ENCODE peak calls at places on chromosomes 13 and 19, in eight cellular contexts. One of them, this sample, is unnamed.
A peak's percentile ranks its signal among the peaks of the same experiment; 100 is the strongest.

GRCh38 chr13:43822969-43823368 is 36.2 kb upstream of the ENOX1 start:
- DNase-seq in body of pancreas: no peak
- DNase-seq in WTC11: no peak
- DNase-seq in RWPE1: no peak
- DNase-seq in heart right ventricle: no peak
- DNase-seq in Calu3: no peak
- DNase-seq in colonic mucosa: no peak
- DNase-seq in cardiac muscle cell: no peak
- DNase-seq in this sample: no peak

GRCh38 chr13:66328486-66328885 is 901.6 kb downstream of the PCDH9 start:
- DNase-seq in colonic mucosa: no peak
- DNase-seq in Calu3: no peak
- DNase-seq in heart right ventricle: no peak
- DNase-seq in WTC11: no peak
- DNase-seq in body of pancreas: no peak
- DNase-seq in cardiac muscle cell: no peak
- DNase-seq in RWPE1: no peak
- DNase-seq in this sample: no peak

GRCh38 chr19:15905026-15905425 is 7.2 kb upstream of the CYP4F2 start:
- DNase-seq in heart right ventricle: no peak
- DNase-seq in RWPE1: no peak
- DNase-seq in body of pancreas: no peak
- DNase-seq in cardiac muscle cell: no peak
- DNase-seq in colonic mucosa: no peak
- DNase-seq in Calu3: no peak
- DNase-seq in WTC11: no peak
- DNase-seq in this sample: no peak

GRCh38 chr19:39729594-39729993 is 8.2 kb downstream of the CLC start:
- DNase-seq in heart right ventricle: no peak
- DNase-seq in cardiac muscle cell: no peak
- DNase-seq in Calu3: no peak
- DNase-seq in WTC11: no peak
- DNase-seq in colonic mucosa: no peak
- DNase-seq in RWPE1: no peak
- DNase-seq in body of pancreas: no peak
- DNase-seq in this sample: no peak

GRCh38 chr19:1672038-1672768 is 19.8 kb upstream of the TCF3 start:
- DNase-seq in colonic mucosa: peak; percentile 41
- DNase-seq in heart right ventricle: no peak
- DNase-seq in Calu3: peak; percentile 56
- DNase-seq in WTC11: peak; percentile 62
- DNase-seq in body of pancreas: peak; percentile 43
- DNase-seq in RWPE1: peak; percentile 54
- DNase-seq in cardiac muscle cell: peak; percentile 59
- DNase-seq in this sample: peak; percentile 41

GRCh38 chr19:40467007-40467565 is 285 bp downstream of the SPTBN4 start:
- DNase-seq in heart right ventricle: no peak
- DNase-seq in WTC11: peak; percentile 33
- DNase-seq in RWPE1: no peak
- DNase-seq in cardiac muscle cell: no peak
- DNase-seq in colonic mucosa: no peak
- DNase-seq in body of pancreas: peak; percentile 20
- DNase-seq in Calu3: no peak
- DNase-seq in this sample: no peak

GRCh38 chr19:1918975-1919374 is 13.8 kb downstream of the ADAT3 start:
- DNase-seq in colonic mucosa: no peak
- DNase-seq in WTC11: no peak
- DNase-seq in RWPE1: no peak
- DNase-seq in cardiac muscle cell: no peak
- DNase-seq in body of pancreas: no peak
- DNase-seq in Calu3: no peak
- DNase-seq in heart right ventricle: no peak
- DNase-seq in this sample: no peak

GRCh38 chr19:50482271-50482855 is 5.7 kb upstream of the GARIN5A start:
- DNase-seq in cardiac muscle cell: no peak
- DNase-seq in Calu3: no peak
- DNase-seq in WTC11: no peak
- DNase-seq in heart right ventricle: no peak
- DNase-seq in colonic mucosa: no peak
- DNase-seq in RWPE1: no peak
- DNase-seq in body of pancreas: no peak
- DNase-seq in this sample: no peak

GRCh38 chr13:65600702-65601101 is 1629.4 kb downstream of the PCDH9 start:
- DNase-seq in RWPE1: no peak
- DNase-seq in Calu3: no peak
- DNase-seq in WTC11: no peak
- DNase-seq in cardiac muscle cell: peak; percentile 41
- DNase-seq in body of pancreas: no peak
- DNase-seq in colonic mucosa: no peak
- DNase-seq in heart right ventricle: no peak
- DNase-seq in this sample: no peak

GRCh38 chr13:71603255-71603654 is 263.7 kb downstream of the DACH1 start:
- DNase-seq in heart right ventricle: no peak
- DNase-seq in body of pancreas: no peak
- DNase-seq in RWPE1: no peak
- DNase-seq in Calu3: no peak
- DNase-seq in WTC11: no peak
- DNase-seq in cardiac muscle cell: no peak
- DNase-seq in colonic mucosa: no peak
- DNase-seq in this sample: no peak

GRCh38 chr19:48965806-48966540 is 864 bp downstream of the FTL start:
- DNase-seq in colonic mucosa: peak; percentile 91
- DNase-seq in heart right ventricle: peak; percentile 90
- DNase-seq in Calu3: peak; percentile 87
- DNase-seq in cardiac muscle cell: peak; percentile 78
- DNase-seq in body of pancreas: peak; percentile 87
- DNase-seq in RWPE1: peak; percentile 76
- DNase-seq in WTC11: peak; percentile 91
- DNase-seq in this sample: peak; percentile 80

GRCh38 chr13:26485786-26486185 is 71.7 kb upstream of the WASF3 start:
- DNase-seq in heart right ventricle: no peak
- DNase-seq in WTC11: no peak
- DNase-seq in body of pancreas: no peak
- DNase-seq in RWPE1: no peak
- DNase-seq in cardiac muscle cell: no peak
- DNase-seq in Calu3: no peak
- DNase-seq in colonic mucosa: no peak
- DNase-seq in this sample: no peak

GRCh38 chr13:94249512-94249911 is 230.0 kb downstream of the DCT start:
- DNase-seq in cardiac muscle cell: peak; percentile 82
- DNase-seq in body of pancreas: no peak
- DNase-seq in RWPE1: no peak
- DNase-seq in heart right ventricle: no peak
- DNase-seq in WTC11: no peak
- DNase-seq in Calu3: no peak
- DNase-seq in colonic mucosa: no peak
- DNase-seq in this sample: no peak

GRCh38 chr19:50978772-50979390 is 4.8 kb downstream of the KLK7 start:
- DNase-seq in cardiac muscle cell: no peak
- DNase-seq in heart right ventricle: no peak
- DNase-seq in WTC11: no peak
- DNase-seq in RWPE1: peak; percentile 54
- DNase-seq in colonic mucosa: no peak
- DNase-seq in Calu3: peak; percentile 56
- DNase-seq in body of pancreas: no peak
- DNase-seq in this sample: no peak

GRCh38 chr19:1171755-1172352 is 2.2 kb downstream of the SBNO2 start:
- DNase-seq in Calu3: no peak
- DNase-seq in cardiac muscle cell: no peak
- DNase-seq in colonic mucosa: no peak
- DNase-seq in WTC11: peak; percentile 12
- DNase-seq in heart right ventricle: no peak
- DNase-seq in RWPE1: no peak
- DNase-seq in body of pancreas: no peak
- DNase-seq in this sample: no peak

GRCh38 chr13:83780201-83780600 is 102.1 kb downstream of the SLITRK1 start:
- DNase-seq in RWPE1: no peak
- DNase-seq in Calu3: no peak
- DNase-seq in body of pancreas: peak; percentile 18
- DNase-seq in WTC11: peak; percentile 22
- DNase-seq in colonic mucosa: no peak
- DNase-seq in cardiac muscle cell: peak; percentile 63
- DNase-seq in heart right ventricle: no peak
- DNase-seq in this sample: peak; percentile 36
- TF ChIP-seq CTCF in RWPE1: no peak
- TF ChIP-seq CTCF in Calu3: no peak
- TF ChIP-seq CTCF in body of pancreas: peak; percentile 32
- TF ChIP-seq CTCF in WTC11: peak; percentile 74
- TF ChIP-seq CTCF in colonic mucosa: no peak
- TF ChIP-seq CTCF in cardiac muscle cell: peak; percentile 62
- TF ChIP-seq CTCF in heart right ventricle: peak; percentile 12
- TF ChIP-seq CTCF in this sample: peak; percentile 72

GRCh38 chr19:30439271-30439750 is 67.1 kb downstream of the ZNF536 start:
- DNase-seq in WTC11: no peak
- DNase-seq in RWPE1: no peak
- DNase-seq in Calu3: no peak
- DNase-seq in body of pancreas: no peak
- DNase-seq in cardiac muscle cell: no peak
- DNase-seq in heart right ventricle: no peak
- DNase-seq in colonic mucosa: no peak
- DNase-seq in this sample: no peak

GRCh38 chr19:30434797-30435594 is 62.8 kb downstream of the ZNF536 start:
- DNase-seq in colonic mucosa: no peak
- DNase-seq in RWPE1: no peak
- DNase-seq in body of pancreas: no peak
- DNase-seq in heart right ventricle: no peak
- DNase-seq in Calu3: no peak
- DNase-seq in WTC11: no peak
- DNase-seq in cardiac muscle cell: no peak
- DNase-seq in this sample: no peak

GRCh38 chr19:30441011-30441410 is 68.8 kb downstream of the ZNF536 start:
- DNase-seq in body of pancreas: no peak
- DNase-seq in cardiac muscle cell: no peak
- DNase-seq in RWPE1: no peak
- DNase-seq in heart right ventricle: no peak
- DNase-seq in Calu3: no peak
- DNase-seq in WTC11: no peak
- DNase-seq in colonic mucosa: no peak
- DNase-seq in this sample: no peak

GRCh38 chr19:30442715-30443114 is 70.5 kb downstream of the ZNF536 start:
- DNase-seq in RWPE1: no peak
- DNase-seq in colonic mucosa: no peak
- DNase-seq in heart right ventricle: no peak
- DNase-seq in body of pancreas: no peak
- DNase-seq in cardiac muscle cell: no peak
- DNase-seq in WTC11: no peak
- DNase-seq in Calu3: no peak
- DNase-seq in this sample: no peak

DNA sequence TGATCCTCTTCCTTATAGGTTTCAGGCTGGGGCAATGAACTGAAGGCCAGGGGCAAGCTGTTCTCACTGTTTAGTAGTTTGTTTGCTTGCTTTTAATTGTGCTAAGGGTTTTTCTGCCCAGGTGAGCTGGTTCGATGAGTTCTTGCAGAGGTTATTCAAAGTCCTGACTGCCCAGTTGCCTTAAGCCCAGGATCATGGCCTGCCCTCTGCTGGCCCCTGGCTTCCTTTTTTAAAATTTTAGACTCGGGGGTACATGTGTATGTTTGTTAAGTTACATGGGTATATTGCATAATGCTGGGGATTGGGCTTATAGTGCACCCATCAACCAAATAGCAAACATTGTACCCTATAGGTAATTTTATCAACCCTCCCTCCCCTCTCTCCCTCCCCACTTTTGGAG is 65.7 kb downstream of the ZNF536 start:
- DNase-seq in RWPE1: no peak
- DNase-seq in cardiac muscle cell: no peak
- DNase-seq in colonic mucosa: no peak
- DNase-seq in body of pancreas: no peak
- DNase-seq in heart right ventricle: no peak
- DNase-seq in WTC11: no peak
- DNase-seq in Calu3: no peak
- DNase-seq in this sample: no peak
- TF ChIP-seq CTCF in RWPE1: no peak
- TF ChIP-seq CTCF in cardiac muscle cell: no peak
- TF ChIP-seq CTCF in colonic mucosa: no peak
- TF ChIP-seq CTCF in body of pancreas: no peak
- TF ChIP-seq CTCF in heart right ventricle: no peak
- TF ChIP-seq CTCF in WTC11: no peak
- TF ChIP-seq CTCF in Calu3: no peak
- TF ChIP-seq CTCF in this sample: no peak

DNA sequence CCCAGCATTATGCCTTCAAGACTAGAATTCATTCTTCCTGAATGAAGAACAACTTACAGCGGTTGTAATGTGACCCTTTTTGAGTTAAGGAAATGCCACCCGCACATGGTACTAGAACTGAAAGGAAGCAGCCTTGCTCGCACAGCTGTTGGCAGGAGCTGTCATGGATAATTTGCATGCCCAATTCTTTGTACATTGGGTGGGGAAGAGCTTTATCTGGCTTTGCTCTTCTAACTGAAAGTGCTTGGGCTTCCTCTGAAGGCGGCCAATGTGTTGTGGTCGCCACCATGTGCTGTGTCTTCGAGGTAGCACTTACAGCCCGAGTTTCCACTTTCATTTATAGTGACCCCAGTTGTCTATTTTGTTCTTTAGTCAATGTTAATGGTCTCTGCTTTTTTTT is 3.4 kb downstream of the CCNE1 start:
- DNase-seq in body of pancreas: no peak
- DNase-seq in Calu3: no peak
- DNase-seq in colonic mucosa: no peak
- DNase-seq in cardiac muscle cell: no peak
- DNase-seq in WTC11: no peak
- DNase-seq in RWPE1: no peak
- DNase-seq in heart right ventricle: no peak
- DNase-seq in this sample: no peak
- TF ChIP-seq CTCF in body of pancreas: no peak
- TF ChIP-seq CTCF in Calu3: no peak
- TF ChIP-seq CTCF in colonic mucosa: no peak
- TF ChIP-seq CTCF in cardiac muscle cell: no peak
- TF ChIP-seq CTCF in WTC11: no peak
- TF ChIP-seq CTCF in RWPE1: no peak
- TF ChIP-seq CTCF in heart right ventricle: no peak
- TF ChIP-seq CTCF in this sample: no peak

DNA sequence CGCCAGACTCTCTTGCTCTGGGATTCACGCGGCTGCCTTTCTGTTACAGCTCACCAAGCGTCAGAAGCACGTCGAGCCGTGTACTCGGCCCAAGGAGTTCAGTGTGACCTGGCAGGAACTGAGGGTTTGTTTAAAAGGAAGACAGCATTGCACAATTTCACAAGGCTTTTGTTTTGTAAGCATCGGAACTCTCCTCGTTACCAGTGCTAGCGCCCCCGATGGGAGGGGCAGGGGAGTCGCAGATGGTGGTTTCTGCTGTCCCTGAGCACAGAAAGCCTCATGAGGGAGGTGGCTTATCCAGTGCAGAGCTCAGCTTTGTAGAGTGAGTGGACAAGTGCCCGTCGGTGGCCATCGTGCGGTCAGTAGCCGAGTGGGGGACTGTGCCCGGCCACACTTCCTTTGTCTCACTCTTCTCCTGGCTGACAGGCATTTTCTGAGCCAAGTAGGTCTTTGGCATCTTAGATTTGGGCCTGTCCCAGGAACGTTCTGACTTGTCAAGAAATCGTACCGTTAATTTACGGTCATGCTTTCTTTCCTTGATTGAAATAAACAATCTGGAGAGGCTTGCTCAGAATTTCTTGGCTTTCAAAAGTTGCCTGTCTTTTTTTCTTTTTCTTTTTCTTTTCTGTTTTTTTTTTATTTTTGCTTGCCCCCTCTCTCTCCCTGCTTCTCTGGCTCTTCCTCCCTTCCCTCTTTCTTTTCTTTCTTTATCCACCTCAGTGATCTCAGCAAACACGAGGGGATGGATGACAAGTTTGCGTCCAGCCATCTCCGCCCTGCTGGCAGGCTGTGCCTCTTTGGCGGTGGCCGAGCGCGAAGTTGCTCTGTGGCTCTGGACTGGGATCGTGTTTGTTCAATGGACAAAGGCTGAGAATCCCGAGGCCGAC is 7.7 kb downstream of the KDM4B start:
- DNase-seq in heart right ventricle: peak; percentile 57
- DNase-seq in colonic mucosa: peak; percentile 45
- DNase-seq in body of pancreas: no peak
- DNase-seq in cardiac muscle cell: peak; percentile 99
- DNase-seq in WTC11: peak; percentile 65
- DNase-seq in RWPE1: peak; percentile 76
- DNase-seq in Calu3: no peak
- DNase-seq in this sample: peak; percentile 82
- TF ChIP-seq CTCF in heart right ventricle: peak; percentile 41
- TF ChIP-seq CTCF in colonic mucosa: no peak
- TF ChIP-seq CTCF in body of pancreas: no peak
- TF ChIP-seq CTCF in cardiac muscle cell: peak; percentile 78
- TF ChIP-seq CTCF in WTC11: peak; percentile 33
- TF ChIP-seq CTCF in RWPE1: peak; percentile 70
- TF ChIP-seq CTCF in Calu3: no peak
- TF ChIP-seq CTCF in this sample: peak; percentile 30